ENCODE peak calls at places on chromosomes 5 and 9, in six cellular contexts. Z, T, X, B, E and G are unnamed samples.

GRCh38 chr9:96232539-96233241 is 69.3 kb downstream of the HSD17B3 start:
- DNase-seq in X (peak; percentile 69), T (peak; percentile 41), Z (peak; percentile 24), B (peak; percentile 56), E (no peak), G (peak; percentile 59)

GRCh38 chr5:122126177-122126701 is 3.1 kb upstream of the ZNF474 start:
- DNase-seq in T (no peak), E (no peak), B (peak; percentile 93), X (no peak), Z (no peak), G (no peak)

GRCh38 chr9:114477642-114478041 is 27.6 kb downstream of the WHRN start:
- DNase-seq in E (no peak), Z (no peak), X (no peak), B (no peak), T (no peak), G (no peak)

GRCh38 chr9:35813434-35814105 is 1.3 kb downstream of the HINT2 start:
- DNase-seq in Z (peak; percentile 19), E (no peak), X (peak; percentile 78), B (peak; percentile 61), T (peak; percentile 73), G (peak; percentile 21)

GRCh38 chr5:121967187-121967586 is 5.4 kb downstream of the SRFBP1 start:
- DNase-seq in Z (peak; percentile 73), X (no peak), E (no peak), T (no peak), B (no peak), G (no peak)

GRCh38 chr9:138116521-138116920 is 238.9 kb downstream of the CACNA1B start:
- DNase-seq in B (no peak), Z (no peak), E (no peak), T (no peak), X (no peak), G (no peak)

GRCh38 chr5:135700731-135701130 is 121.9 kb upstream of the CXCL14 start:
- DNase-seq in T (no peak), B (no peak), X (no peak), E (no peak), Z (no peak), G (no peak)

GRCh38 chr9:86550411-86550810 is 196.2 kb upstream of the TUT7 start:
- DNase-seq in X (no peak), Z (no peak), T (no peak), E (no peak), B (no peak), G (no peak)

GRCh38 chr9:32590898-32591297 is 17.9 kb upstream of the NDUFB6 start:
- DNase-seq in X (no peak), E (no peak), B (no peak), Z (no peak), T (no peak), G (no peak)

GRCh38 chr9:124008855-124009834 is 2.4 kb upstream of the LHX2 start:
- DNase-seq in E (no peak), B (no peak), Z (no peak), X (no peak), T (no peak), G (no peak)

GRCh38 chr9:116897181-116897580 is 210.1 kb downstream of the TRIM32 start:
- DNase-seq in X (no peak), Z (no peak), T (no peak), B (no peak), E (no peak), G (no peak)

GRCh38 chr5:59917121-59917520 is 23.6 kb upstream of the PDE4D start:
- DNase-seq in E (no peak), Z (no peak), T (no peak), B (no peak), X (no peak), G (peak; percentile 22)

GRCh38 chr5:142847898-142848790 is 78.0 kb downstream of the ARHGAP26 start:
- DNase-seq in Z (no peak), E (no peak), B (no peak), T (no peak), X (no peak), G (no peak)

GRCh38 chr5:75052461-75053285 is at the start of gene GCNT4:
- DNase-seq in B (no peak), Z (peak; percentile 13), X (peak; percentile 29), E (no peak), T (no peak), G (peak; percentile 17)

GRCh38 chr5:58462154-58462553 is 2.3 kb upstream of the PLK2 start:
- DNase-seq in Z (peak; percentile 87), B (no peak), E (no peak), T (peak; percentile 82), X (peak; percentile 37), G (no peak)

GRCh38 chr5:60672693-60673264 is 27.2 kb downstream of the DEPDC1B start:
- DNase-seq in T (peak; percentile 98), Z (no peak), B (no peak), E (no peak), X (no peak), G (no peak)

GRCh38 chr5:177606071-177607051 is 6.4 kb downstream of the B4GALT7 start:
- DNase-seq in Z (no peak), T (no peak), E (no peak), X (no peak), B (no peak), G (no peak)
- TF ChIP-seq MYC in Z (no peak), T (no peak), E (no peak), X (no peak), B (no peak), G (no peak)

DNA sequence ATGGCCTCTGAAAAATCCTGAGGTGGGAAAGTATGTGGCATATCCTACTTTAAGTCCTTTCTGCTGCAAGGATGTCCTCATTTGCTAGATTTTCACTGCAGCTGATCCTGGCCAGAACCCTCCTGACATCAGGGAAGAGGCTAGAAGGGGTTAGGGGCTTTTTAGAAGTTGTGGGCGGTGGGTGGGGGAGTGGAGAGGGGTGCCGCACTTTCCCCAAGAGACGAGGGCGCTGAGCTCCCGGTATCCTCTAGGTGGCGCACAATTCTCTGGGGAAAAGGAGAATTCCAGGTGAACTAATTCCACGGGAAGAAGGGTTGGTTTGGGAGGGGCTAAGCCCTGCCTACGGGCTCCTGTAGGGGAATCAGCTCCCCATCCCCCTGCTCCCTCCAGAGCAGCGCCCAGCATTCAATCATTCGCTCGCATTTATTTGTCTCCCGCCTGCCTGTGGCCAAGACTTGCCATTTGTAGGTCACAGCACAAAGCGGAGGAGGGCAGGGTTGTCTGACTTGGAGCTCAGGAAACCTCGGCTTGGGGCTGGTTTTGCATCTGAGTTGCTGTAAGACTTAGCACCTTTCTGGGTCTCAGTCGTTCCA is 42.9 kb upstream of the HAND1 start:
- DNase-seq in B (peak; percentile 42), T (peak; percentile 34), Z (peak; percentile 16), X (peak; percentile 79), E (no peak), G (peak; percentile 20)
- H3K4me3 ChIP-seq in B (no peak overlapping the region), T (no peak overlapping the region), Z (no peak overlapping the region), X (no peak overlapping the region), E (no peak overlapping the region), G (no peak overlapping the region)

DNA sequence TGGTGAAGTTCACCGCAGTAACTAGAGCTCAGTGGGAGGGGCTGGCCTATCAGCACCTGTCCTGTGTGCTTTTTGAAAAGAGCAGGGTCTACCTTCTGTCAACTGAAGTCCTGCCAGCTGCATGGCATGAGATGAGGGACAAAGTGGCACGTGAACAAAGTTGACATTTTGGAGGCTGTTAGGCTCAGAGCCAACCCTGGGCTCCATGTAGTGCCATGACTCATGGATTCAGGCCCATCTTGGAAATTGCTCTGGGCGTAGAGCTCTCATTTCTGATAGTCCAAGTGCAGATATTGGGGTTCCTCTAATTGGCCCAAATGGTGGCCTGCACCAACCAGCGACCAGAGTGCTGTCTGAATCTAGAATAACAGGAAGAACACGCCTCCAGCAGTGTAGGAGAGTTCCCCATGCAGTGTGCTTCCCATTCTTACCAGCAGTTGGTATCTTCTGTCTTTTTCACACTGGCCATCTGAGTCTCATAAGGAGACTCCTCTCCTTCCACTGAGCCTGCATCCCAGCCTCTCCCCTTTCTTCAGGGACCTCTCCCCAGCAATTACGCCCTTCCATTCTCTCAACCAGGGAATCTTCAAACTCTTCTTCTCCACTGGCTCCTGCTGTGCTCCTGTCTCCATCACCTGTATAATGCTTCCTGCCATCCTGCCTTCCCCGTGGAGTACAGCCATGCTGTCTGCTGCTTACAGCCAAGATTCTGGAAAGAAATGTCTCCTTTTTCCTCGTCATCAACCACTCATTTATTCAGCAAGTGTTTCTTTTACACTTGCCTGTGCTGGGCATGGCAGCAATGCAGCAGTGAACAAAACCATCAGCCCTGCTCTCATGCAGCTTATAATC is 30.4 kb downstream of the IRF1 start:
- DNase-seq in T (no peak), X (no peak), E (no peak), B (peak; percentile 38), Z (no peak), G (peak; percentile 80)
- TF ChIP-seq CTCF in T (no peak), X (no peak), E (no peak), B (peak; percentile 39), Z (no peak), G (peak; percentile 38)

GRCh38 chr5:176692326-176692725 is 45.0 kb downstream of the TSPAN17 start:
- DNase-seq in B (no peak), E (no peak), T (no peak), Z (no peak), X (no peak), G (peak; percentile 24)

GRCh38 chr5:176694631-176695030 is 47.3 kb downstream of the TSPAN17 start:
- DNase-seq in X (no peak), T (no peak), E (no peak), Z (no peak), B (no peak), G (no peak)

GRCh38 chr5:176694146-176694545 is 46.9 kb downstream of the TSPAN17 start:
- DNase-seq in Z (no peak), B (no peak), E (no peak), X (no peak), T (no peak), G (no peak)

GRCh38 chr5:176692835-176693476 is 45.7 kb downstream of the TSPAN17 start:
- DNase-seq in Z (no peak), B (no peak), T (no peak), X (no peak), E (no peak), G (no peak)

DNA sequence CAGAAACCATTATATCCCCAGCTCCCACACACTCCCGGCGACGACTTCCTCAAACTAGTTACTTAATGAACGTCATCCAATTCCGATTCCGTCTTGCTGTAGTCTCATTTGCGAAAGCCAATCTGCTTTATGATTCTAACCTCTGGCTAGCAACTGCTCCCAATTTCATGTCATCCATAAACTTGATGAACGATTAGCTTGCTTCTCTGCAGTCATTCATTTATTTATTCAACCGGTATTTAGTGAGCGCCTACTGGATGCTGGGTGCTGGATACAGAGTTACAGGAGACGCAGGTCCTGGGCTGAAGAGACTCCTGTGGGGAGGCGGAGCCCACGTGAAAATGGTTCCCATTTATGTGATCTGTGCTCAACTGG is 46.2 kb downstream of the TSPAN17 start:
- DNase-seq in X (no peak), Z (no peak), T (no peak), B (peak; percentile 35), E (no peak), G (peak; percentile 88)
- TF ChIP-seq MYC in X (no peak), Z (no peak), T (no peak), B (no peak), E (no peak), G (no peak)

GRCh38 chr5:41650131-41650530 is 139.7 kb upstream of the PLCXD3 start:
- DNase-seq in Z (no peak), X (no peak), E (no peak), T (no peak), B (no peak), G (no peak)
- H3K4me3 ChIP-seq in Z (no peak overlapping the region), X (no peak overlapping the region), E (no peak overlapping the region), T (no peak overlapping the region), B (no peak overlapping the region), G (no peak overlapping the region)